ENCODE peak calls at places on chromosomes 2 and 18, in four cellular contexts. One of them, this sample, is unnamed.

GRCh38 chr18:12518326-12518725 is 110.6 kb downstream of the PRELID3A start:
- DNase-seq in ELR: no peak
- DNase-seq in T follicular helper cell: no peak
- DNase-seq in cardiac muscle cell: peak; percentile 84
- DNase-seq in this sample: no peak

GRCh38 chr2:144701259-144701658 is 181.3 kb upstream of the ZEB2 start:
- DNase-seq in ELR: no peak
- DNase-seq in T follicular helper cell: no peak
- DNase-seq in cardiac muscle cell: no peak
- DNase-seq in this sample: no peak

GRCh38 chr2:47688561-47688960 is 94.4 kb upstream of the MSH6 start:
- DNase-seq in ELR: no peak
- DNase-seq in T follicular helper cell: no peak
- DNase-seq in cardiac muscle cell: peak; percentile 17
- DNase-seq in this sample: no peak

GRCh38 chr2:100350661-100351185 is 28.4 kb upstream of the LONRF2 start:
- DNase-seq in ELR: no peak
- DNase-seq in T follicular helper cell: no peak
- DNase-seq in cardiac muscle cell: peak; percentile 6
- DNase-seq in this sample: no peak

GRCh38 chr18:42310956-42311355 is 355.9 kb downstream of the PIK3C3 start:
- DNase-seq in ELR: no peak
- DNase-seq in T follicular helper cell: no peak
- DNase-seq in cardiac muscle cell: peak; percentile 36
- DNase-seq in this sample: no peak

GRCh38 chr2:220144411-220144810 is 517.0 kb downstream of the SLC4A3 start:
- DNase-seq in ELR: peak; percentile 68
- DNase-seq in T follicular helper cell: no peak
- DNase-seq in cardiac muscle cell: peak; percentile 47
- DNase-seq in this sample: no peak

GRCh38 chr18:551404-552061 is 28.6 kb upstream of the CETN1 start:
- DNase-seq in ELR: no peak
- DNase-seq in T follicular helper cell: no peak
- DNase-seq in cardiac muscle cell: no peak
- DNase-seq in this sample: no peak

GRCh38 chr2:227853204-227853629 is 18.2 kb upstream of the DAW1 start:
- DNase-seq in ELR: no peak
- DNase-seq in T follicular helper cell: no peak
- DNase-seq in cardiac muscle cell: peak; percentile 89
- DNase-seq in this sample: no peak

GRCh38 chr2:70086838-70087702 is at the start of gene PCBP1:
- DNase-seq in ELR: peak; percentile 97
- DNase-seq in T follicular helper cell: peak; percentile 95
- DNase-seq in cardiac muscle cell: peak; percentile 96
- DNase-seq in this sample: peak; percentile 88

GRCh38 chr2:33068261-33068660 is 121.5 kb downstream of the LTBP1 start:
- DNase-seq in ELR: peak; percentile 90
- DNase-seq in T follicular helper cell: no peak
- DNase-seq in cardiac muscle cell: peak; percentile 17
- DNase-seq in this sample: no peak

GRCh38 chr18:3511980-3512379 is 62.0 kb downstream of the TGIF1 start:
- DNase-seq in ELR: peak; percentile 84
- DNase-seq in T follicular helper cell: no peak
- DNase-seq in cardiac muscle cell: peak; percentile 80
- DNase-seq in this sample: no peak

GRCh38 chr2:203951366-203951902 is 14.9 kb downstream of the ICOS start:
- DNase-seq in ELR: no peak
- DNase-seq in T follicular helper cell: peak; percentile 55
- DNase-seq in cardiac muscle cell: no peak
- DNase-seq in this sample: no peak

GRCh38 chr2:115165529-115166109 is 723.2 kb downstream of the DPP10 start:
- DNase-seq in ELR: peak; percentile 24
- DNase-seq in T follicular helper cell: no peak
- DNase-seq in cardiac muscle cell: peak; percentile 44
- DNase-seq in this sample: no peak

GRCh38 chr18:48002933-48003365 is 72.5 kb upstream of the SMAD2 start:
- DNase-seq in ELR: peak; percentile 94
- DNase-seq in T follicular helper cell: no peak
- DNase-seq in cardiac muscle cell: peak; percentile 34
- DNase-seq in this sample: no peak

GRCh38 chr18:33755918-33756590 is 178.0 kb downstream of the ASXL3 start:
- DNase-seq in ELR: peak; percentile 17
- DNase-seq in T follicular helper cell: no peak
- DNase-seq in cardiac muscle cell: peak; percentile 57
- DNase-seq in this sample: no peak

GRCh38 chr2:174522553-174522952 is 35.7 kb upstream of the GPR155 start:
- DNase-seq in ELR: peak; percentile 45
- DNase-seq in T follicular helper cell: no peak
- DNase-seq in cardiac muscle cell: peak; percentile 19
- DNase-seq in this sample: no peak

GRCh38 chr2:170585067-170585466 is 130.1 kb upstream of the SP5 start:
- DNase-seq in ELR: no peak
- DNase-seq in T follicular helper cell: no peak
- DNase-seq in cardiac muscle cell: no peak
- DNase-seq in this sample: no peak

GRCh38 chr2:52473526-52473925 is 1294.1 kb upstream of the CHAC2 start:
- DNase-seq in ELR: no peak
- DNase-seq in T follicular helper cell: no peak
- DNase-seq in cardiac muscle cell: no peak
- DNase-seq in this sample: no peak

GRCh38 chr2:209314641-209315040 is 109.2 kb upstream of the MAP2 start:
- DNase-seq in ELR: peak; percentile 23
- DNase-seq in T follicular helper cell: no peak
- DNase-seq in cardiac muscle cell: no peak
- DNase-seq in this sample: no peak

GRCh38 chr2:10398496-10398895 is 49.6 kb downstream of the ODC1 start:
- DNase-seq in ELR: no peak
- DNase-seq in T follicular helper cell: no peak
- DNase-seq in cardiac muscle cell: no peak
- DNase-seq in this sample: no peak

GRCh38 chr2:203804070-203804469 is 63.5 kb upstream of the CTLA4 start:
- DNase-seq in ELR: peak; percentile 94
- DNase-seq in T follicular helper cell: no peak
- DNase-seq in cardiac muscle cell: peak; percentile 99
- DNase-seq in this sample: peak; percentile 60

GRCh38 chr2:202442882-202443281 is 66.8 kb downstream of the BMPR2 start:
- DNase-seq in ELR: no peak
- DNase-seq in T follicular helper cell: no peak
- DNase-seq in cardiac muscle cell: peak; percentile 17
- DNase-seq in this sample: no peak

GRCh38 chr2:202491514-202491913 is 115.4 kb downstream of the BMPR2 start:
- DNase-seq in ELR: no peak
- DNase-seq in T follicular helper cell: no peak
- DNase-seq in cardiac muscle cell: no peak
- DNase-seq in this sample: no peak

GRCh38 chr18:21831413-21831831 is 90.8 kb downstream of the MIB1 start:
- DNase-seq in ELR: no peak
- DNase-seq in T follicular helper cell: no peak
- DNase-seq in cardiac muscle cell: peak; percentile 19
- DNase-seq in this sample: no peak

GRCh38 chr2:136495636-136496035 is 269.7 kb upstream of the THSD7B start:
- DNase-seq in ELR: no peak
- DNase-seq in T follicular helper cell: no peak
- DNase-seq in cardiac muscle cell: no peak
- DNase-seq in this sample: no peak

GRCh38 chr2:85698184-85698879 is 4.2 kb downstream of the GNLY start:
- DNase-seq in ELR: no peak
- DNase-seq in T follicular helper cell: no peak
- DNase-seq in cardiac muscle cell: no peak
- DNase-seq in this sample: no peak

GRCh38 chr2:110659248-110659647 is 18.6 kb downstream of the BUB1 start:
- DNase-seq in ELR: no peak
- DNase-seq in T follicular helper cell: no peak
- DNase-seq in cardiac muscle cell: no peak
- DNase-seq in this sample: no peak

GRCh38 chr2:31523871-31524492 is 56.8 kb downstream of the SRD5A2 start:
- DNase-seq in ELR: peak; percentile 72
- DNase-seq in T follicular helper cell: peak; percentile 25
- DNase-seq in cardiac muscle cell: peak; percentile 63
- DNase-seq in this sample: peak; percentile 28

GRCh38 chr2:226953206-226953605 is 117.4 kb downstream of the RHBDD1 start:
- DNase-seq in ELR: no peak
- DNase-seq in T follicular helper cell: no peak
- DNase-seq in cardiac muscle cell: no peak
- DNase-seq in this sample: no peak